ENCODE peak calls at places on chromosomes 6 and 20, in four cellular contexts. One of them, this sample, is unnamed.

GRCh38 chr6:108591040-108591816 is 30.5 kb downstream of the FOXO3 start:
- DNase-seq in AG04450: no peak
- DNase-seq in tibial artery: no peak
- DNase-seq in brain microvascular endothelial cell: no peak
- DNase-seq in this sample: no peak

GRCh38 chr6:12653396-12653910 is 63.1 kb upstream of the PHACTR1 start:
- DNase-seq in AG04450: no peak
- DNase-seq in tibial artery: no peak
- DNase-seq in brain microvascular endothelial cell: no peak
- DNase-seq in this sample: no peak

GRCh38 chr6:35754452-35755321 is 17.9 kb downstream of the ARMC12 start:
- DNase-seq in AG04450: no peak
- DNase-seq in tibial artery: no peak
- DNase-seq in brain microvascular endothelial cell: no peak
- DNase-seq in this sample: no peak

GRCh38 chr6:20313086-20313485 is 88.6 kb upstream of the E2F3 start:
- DNase-seq in AG04450: no peak
- DNase-seq in tibial artery: no peak
- DNase-seq in brain microvascular endothelial cell: no peak
- DNase-seq in this sample: no peak

GRCh38 chr6:938271-939046 is 245.5 kb upstream of the EXOC2 start:
- DNase-seq in AG04450: no peak
- DNase-seq in tibial artery: no peak
- DNase-seq in brain microvascular endothelial cell: no peak
- DNase-seq in this sample: no peak

GRCh38 chr6:107661291-107661690 is 162.8 kb downstream of the SCML4 start:
- DNase-seq in AG04450: no peak
- DNase-seq in tibial artery: no peak
- DNase-seq in brain microvascular endothelial cell: no peak
- DNase-seq in this sample: no peak

GRCh38 chr6:33170176-33171095 is 21.8 kb downstream of the COL11A2 start:
- DNase-seq in AG04450: no peak
- DNase-seq in tibial artery: no peak
- DNase-seq in brain microvascular endothelial cell: no peak
- DNase-seq in this sample: no peak

GRCh38 chr6:21885532-21886089 is 292.1 kb downstream of the SOX4 start:
- DNase-seq in AG04450: peak; percentile 57
- DNase-seq in tibial artery: peak; percentile 47
- DNase-seq in brain microvascular endothelial cell: peak; percentile 74
- DNase-seq in this sample: peak; percentile 79

GRCh38 chr6:154039231-154039842 is at the start of gene OPRM1:
- DNase-seq in AG04450: no peak
- DNase-seq in tibial artery: no peak
- DNase-seq in brain microvascular endothelial cell: peak; percentile 38
- DNase-seq in this sample: no peak

GRCh38 chr6:43428112-43428570 is 800 bp downstream of the ABCC10 start:
- DNase-seq in AG04450: no peak
- DNase-seq in tibial artery: no peak
- DNase-seq in brain microvascular endothelial cell: no peak
- DNase-seq in this sample: no peak

GRCh38 chr6:19838442-19839236 is 1.5 kb downstream of the ID4 start:
- DNase-seq in AG04450: no peak
- DNase-seq in tibial artery: peak; percentile 32
- DNase-seq in brain microvascular endothelial cell: no peak
- DNase-seq in this sample: no peak

GRCh38 chr20:24670341-24670821 is 201.0 kb downstream of the SYNDIG1 start:
- DNase-seq in AG04450: no peak
- DNase-seq in tibial artery: peak; percentile 14
- DNase-seq in brain microvascular endothelial cell: no peak
- DNase-seq in this sample: no peak

GRCh38 chr6:52937908-52938307 is 28.4 kb upstream of the GSTA3 start:
- DNase-seq in AG04450: no peak
- DNase-seq in tibial artery: no peak
- DNase-seq in brain microvascular endothelial cell: peak; percentile 1
- DNase-seq in this sample: peak; percentile 42

GRCh38 chr6:28747631-28748157 is 176.1 kb downstream of the TRIM27 start:
- DNase-seq in AG04450: peak; percentile 27
- DNase-seq in tibial artery: no peak
- DNase-seq in brain microvascular endothelial cell: peak; percentile 98
- DNase-seq in this sample: peak; percentile 80

GRCh38 chr6:56851104-56851503 is 103.8 kb upstream of the BEND6 start:
- DNase-seq in AG04450: no peak
- DNase-seq in tibial artery: no peak
- DNase-seq in brain microvascular endothelial cell: peak; percentile 33
- DNase-seq in this sample: peak; percentile 64

GRCh38 chr6:22754111-22754510 is 184.7 kb downstream of the HDGFL1 start:
- DNase-seq in AG04450: peak; percentile 64
- DNase-seq in tibial artery: no peak
- DNase-seq in brain microvascular endothelial cell: peak; percentile 47
- DNase-seq in this sample: no peak

GRCh38 chr6:70980800-70981199 is 23.9 kb upstream of the B3GAT2 start:
- DNase-seq in AG04450: no peak
- DNase-seq in tibial artery: no peak
- DNase-seq in brain microvascular endothelial cell: no peak
- DNase-seq in this sample: no peak

GRCh38 chr6:26576929-26577719 is 19.6 kb upstream of the ABT1 start:
- DNase-seq in AG04450: no peak
- DNase-seq in tibial artery: no peak
- DNase-seq in brain microvascular endothelial cell: peak; percentile 89
- DNase-seq in this sample: peak; percentile 86

GRCh38 chr6:130796313-130796905 is 30.8 kb upstream of the SMLR1 start:
- DNase-seq in AG04450: no peak
- DNase-seq in tibial artery: no peak
- DNase-seq in brain microvascular endothelial cell: peak; percentile 85
- DNase-seq in this sample: peak; percentile 66

GRCh38 chr20:62427172-62428007 is at the start of gene RBBP8NL:
- DNase-seq in AG04450: no peak
- DNase-seq in tibial artery: no peak
- DNase-seq in brain microvascular endothelial cell: no peak
- DNase-seq in this sample: no peak

GRCh38 chr6:110547266-110547964 is 71.0 kb upstream of the SLC22A16 start:
- DNase-seq in AG04450: no peak
- DNase-seq in tibial artery: no peak
- DNase-seq in brain microvascular endothelial cell: peak; percentile 50
- DNase-seq in this sample: peak; percentile 75

GRCh38 chr6:105601541-105602174 is 198.8 kb upstream of the PREP start:
- DNase-seq in AG04450: peak; percentile 97
- DNase-seq in tibial artery: peak; percentile 85
- DNase-seq in brain microvascular endothelial cell: peak; percentile 94
- DNase-seq in this sample: peak; percentile 94

GRCh38 chr20:45997187-45997586 is 11.5 kb upstream of the MMP9 start:
- DNase-seq in AG04450: no peak
- DNase-seq in tibial artery: no peak
- DNase-seq in brain microvascular endothelial cell: no peak
- DNase-seq in this sample: no peak

GRCh38 chr6:157860505-157860991 is 37.5 kb downstream of the SNX9 start:
- DNase-seq in AG04450: no peak
- DNase-seq in tibial artery: no peak
- DNase-seq in brain microvascular endothelial cell: no peak
- DNase-seq in this sample: no peak

GRCh38 chr6:71608646-71609045 is 277.7 kb upstream of the RIMS1 start:
- DNase-seq in AG04450: no peak
- DNase-seq in tibial artery: no peak
- DNase-seq in brain microvascular endothelial cell: no peak
- DNase-seq in this sample: no peak

GRCh38 chr6:158207452-158207788 is 39.3 kb downstream of the GTF2H5 start:
- DNase-seq in AG04450: no peak
- DNase-seq in tibial artery: no peak
- DNase-seq in brain microvascular endothelial cell: peak; percentile 83
- DNase-seq in this sample: peak; percentile 20

GRCh38 chr20:31719644-31720485 is 2.8 kb downstream of the BCL2L1 start:
- DNase-seq in AG04450: no peak
- DNase-seq in tibial artery: no peak
- DNase-seq in brain microvascular endothelial cell: no peak
- DNase-seq in this sample: peak; percentile 27

GRCh38 chr20:17615645-17616479 is 46.0 kb downstream of the DSTN start:
- DNase-seq in AG04450: no peak
- DNase-seq in tibial artery: peak; percentile 24
- DNase-seq in brain microvascular endothelial cell: no peak
- DNase-seq in this sample: no peak

GRCh38 chr6:1606533-1607235 is 3.0 kb upstream of the FOXC1 start:
- DNase-seq in AG04450: no peak
- DNase-seq in tibial artery: peak; percentile 58
- DNase-seq in brain microvascular endothelial cell: no peak
- DNase-seq in this sample: no peak

GRCh38 chr6:20680697-20681165 is 146.5 kb downstream of the CDKAL1 start:
- DNase-seq in AG04450: no peak
- DNase-seq in tibial artery: no peak
- DNase-seq in brain microvascular endothelial cell: peak; percentile 6
- DNase-seq in this sample: no peak

GRCh38 chr6:20028562-20028961 is 183.7 kb downstream of the MBOAT1 start:
- DNase-seq in AG04450: no peak
- DNase-seq in tibial artery: no peak
- DNase-seq in brain microvascular endothelial cell: no peak
- DNase-seq in this sample: no peak

GRCh38 chr20:10260316-10260715 is 41.7 kb downstream of the SNAP25 start:
- DNase-seq in AG04450: no peak
- DNase-seq in tibial artery: no peak
- DNase-seq in brain microvascular endothelial cell: no peak
- DNase-seq in this sample: no peak

GRCh38 chr6:170030284-170031095 is 260.4 kb downstream of the DLL1 start:
- DNase-seq in AG04450: no peak
- DNase-seq in tibial artery: peak; percentile 8
- DNase-seq in brain microvascular endothelial cell: no peak
- DNase-seq in this sample: no peak

GRCh38 chr6:15534970-15535369 is 127.9 kb downstream of the DTNBP1 start:
- DNase-seq in AG04450: no peak
- DNase-seq in tibial artery: no peak
- DNase-seq in brain microvascular endothelial cell: no peak
- DNase-seq in this sample: no peak

GRCh38 chr20:22699396-22699795 is 115.0 kb upstream of the FOXA2 start:
- DNase-seq in AG04450: no peak
- DNase-seq in tibial artery: no peak
- DNase-seq in brain microvascular endothelial cell: no peak
- DNase-seq in this sample: no peak
- TF ChIP-seq CTCF in AG04450: no peak
- TF ChIP-seq CTCF in tibial artery: no peak
- TF ChIP-seq CTCF in brain microvascular endothelial cell: no peak
- TF ChIP-seq CTCF in this sample: no peak

GRCh38 chr6:18400831-18401446 is 13.8 kb downstream of the RNF144B start:
- DNase-seq in AG04450: no peak
- DNase-seq in tibial artery: no peak
- DNase-seq in brain microvascular endothelial cell: peak; percentile 40
- DNase-seq in this sample: no peak
- TF ChIP-seq CTCF in AG04450: no peak
- TF ChIP-seq CTCF in tibial artery: no peak
- TF ChIP-seq CTCF in brain microvascular endothelial cell: no peak
- TF ChIP-seq CTCF in this sample: no peak

GRCh38 chr6:8006208-8006607 is 58.0 kb downstream of the BLOC1S5 start:
- DNase-seq in AG04450: no peak
- DNase-seq in tibial artery: no peak
- DNase-seq in brain microvascular endothelial cell: peak; percentile 33
- DNase-seq in this sample: peak; percentile 40
- TF ChIP-seq CTCF in AG04450: peak; percentile 53
- TF ChIP-seq CTCF in tibial artery: no peak
- TF ChIP-seq CTCF in brain microvascular endothelial cell: peak; percentile 47
- TF ChIP-seq CTCF in this sample: peak; percentile 81

DNA sequence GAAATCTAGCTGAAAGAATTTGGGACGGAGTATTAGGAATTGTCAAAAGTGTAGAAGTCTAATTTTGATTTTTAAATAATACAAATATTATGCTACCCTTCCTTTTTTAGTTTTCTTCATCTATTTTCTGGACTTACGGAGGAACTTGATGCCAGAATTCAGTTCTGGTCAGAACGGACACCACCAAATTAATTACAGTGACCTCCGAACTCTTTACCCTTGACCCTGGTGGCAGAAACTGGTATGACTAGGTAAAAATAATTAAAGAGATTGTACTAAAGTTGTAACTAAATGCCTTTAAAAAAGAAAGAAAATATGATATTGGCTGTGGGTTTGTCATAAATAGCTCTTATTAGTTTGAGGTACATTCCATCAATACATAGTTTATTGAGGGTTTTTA is 751.1 kb upstream of the MAP3K7 start:
- DNase-seq in AG04450: no peak
- DNase-seq in tibial artery: no peak
- DNase-seq in brain microvascular endothelial cell: no peak
- DNase-seq in this sample: no peak
- TF ChIP-seq CTCF in AG04450: peak; percentile 41
- TF ChIP-seq CTCF in tibial artery: peak; percentile 7
- TF ChIP-seq CTCF in brain microvascular endothelial cell: peak; percentile 34
- TF ChIP-seq CTCF in this sample: peak; percentile 58

DNA sequence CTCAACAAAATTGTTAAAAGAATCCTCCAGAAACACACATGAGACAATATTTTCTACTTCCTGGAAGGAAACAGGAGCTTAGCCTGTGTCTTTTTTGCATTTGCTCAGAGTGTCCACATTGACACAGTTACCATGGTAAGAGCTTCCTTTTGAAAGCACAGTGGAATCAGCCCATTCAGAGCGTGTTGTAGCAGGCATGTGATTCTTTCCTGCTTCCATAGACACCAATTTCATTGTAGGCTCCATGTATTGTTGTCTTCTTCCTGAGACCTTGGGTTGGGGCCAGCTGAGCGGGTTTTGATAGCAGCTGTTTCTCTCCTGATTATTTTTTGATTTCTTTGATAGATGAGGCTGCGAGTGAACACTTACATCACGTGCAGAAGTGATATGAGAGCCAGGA is 44.9 kb upstream of the PXDC1 start:
- DNase-seq in AG04450: no peak
- DNase-seq in tibial artery: no peak
- DNase-seq in brain microvascular endothelial cell: no peak
- DNase-seq in this sample: no peak
- TF ChIP-seq CTCF in AG04450: no peak
- TF ChIP-seq CTCF in tibial artery: no peak
- TF ChIP-seq CTCF in brain microvascular endothelial cell: no peak
- TF ChIP-seq CTCF in this sample: no peak